ENCODE peak calls at places on chromosomes 1 and 21, in eight cellular contexts. V is HFFc6, K is heart left ventricle, F is cardiac fibroblast, Q is brain microvascular endothelial cell, O is cardiac muscle cell, W is thoracic aorta, G is spleen. R is an unnamed sample.

GRCh38 chr1:182674346-182675246 is 9.8 kb downstream of the RGS8 start:
- DNase-seq in G (no peak), W (peak), O (peak), F (no peak), V (no peak), K (no peak), Q (peak), R (no peak)

GRCh38 chr1:212540031-212540430 is 68.5 kb upstream of the ATF3 start:
- DNase-seq in G (no peak), V (no peak), K (no peak), W (no peak), F (no peak), Q (no peak), O (no peak), R (no peak)

GRCh38 chr1:226912587-226913176 is 27.4 kb upstream of the COQ8A start:
- DNase-seq in G (peak), Q (peak), W (no peak), K (peak), O (peak), V (no peak), F (peak), R (no peak)

GRCh38 chr21:45852886-45853400 is 128.6 kb upstream of the COL6A1 start:
- DNase-seq in V (no peak), F (no peak), K (no peak), W (no peak), G (peak), Q (no peak), O (no peak), R (peak)

GRCh38 chr1:221873663-221874062 is 131.8 kb upstream of the DUSP10 start:
- DNase-seq in V (no peak), G (no peak), O (no peak), F (no peak), Q (no peak), K (no peak), W (no peak), R (no peak)

GRCh38 chr1:20893931-20894330 is 106.8 kb upstream of the HP1BP3 start:
- DNase-seq in W (no peak), F (peak), O (no peak), G (no peak), V (no peak), Q (no peak), K (no peak), R (no peak)

GRCh38 chr21:18069875-18070274 is 174.8 kb upstream of the CHODL start:
- DNase-seq in O (no peak), K (no peak), V (no peak), F (no peak), Q (no peak), G (no peak), W (no peak), R (no peak)

GRCh38 chr21:32813265-32813903 is 41.8 kb upstream of the PAXBP1 start:
- DNase-seq in K (no peak), O (peak), F (no peak), G (no peak), Q (no peak), V (no peak), W (no peak), R (no peak)

GRCh38 chr1:44616284-44616990 is 57.8 kb downstream of the TMEM53 start:
- DNase-seq in Q (no peak), K (no peak), W (no peak), F (no peak), G (peak), O (no peak), V (no peak), R (no peak)

GRCh38 chr1:221874285-221875003 is 132.6 kb upstream of the DUSP10 start:
- DNase-seq in W (no peak), F (no peak), G (no peak), K (no peak), Q (no peak), O (no peak), V (peak), R (no peak)

GRCh38 chr1:228839656-228840055 is 104.4 kb downstream of the RHOU start:
- DNase-seq in K (no peak), G (no peak), O (no peak), Q (no peak), F (no peak), V (no peak), W (no peak), R (no peak)

GRCh38 chr1:228841632-228842031 is 106.4 kb downstream of the RHOU start:
- DNase-seq in Q (no peak), K (no peak), O (no peak), F (no peak), V (no peak), G (no peak), W (no peak), R (no peak)

GRCh38 chr1:228845101-228845500 is 109.8 kb downstream of the RHOU start:
- DNase-seq in G (no peak), K (no peak), V (no peak), W (no peak), F (no peak), O (no peak), Q (no peak), R (peak)

GRCh38 chr1:228838717-228839500 is 103.6 kb downstream of the RHOU start:
- DNase-seq in K (no peak), G (no peak), W (no peak), Q (peak), V (no peak), F (peak), O (no peak), R (no peak)

DNA sequence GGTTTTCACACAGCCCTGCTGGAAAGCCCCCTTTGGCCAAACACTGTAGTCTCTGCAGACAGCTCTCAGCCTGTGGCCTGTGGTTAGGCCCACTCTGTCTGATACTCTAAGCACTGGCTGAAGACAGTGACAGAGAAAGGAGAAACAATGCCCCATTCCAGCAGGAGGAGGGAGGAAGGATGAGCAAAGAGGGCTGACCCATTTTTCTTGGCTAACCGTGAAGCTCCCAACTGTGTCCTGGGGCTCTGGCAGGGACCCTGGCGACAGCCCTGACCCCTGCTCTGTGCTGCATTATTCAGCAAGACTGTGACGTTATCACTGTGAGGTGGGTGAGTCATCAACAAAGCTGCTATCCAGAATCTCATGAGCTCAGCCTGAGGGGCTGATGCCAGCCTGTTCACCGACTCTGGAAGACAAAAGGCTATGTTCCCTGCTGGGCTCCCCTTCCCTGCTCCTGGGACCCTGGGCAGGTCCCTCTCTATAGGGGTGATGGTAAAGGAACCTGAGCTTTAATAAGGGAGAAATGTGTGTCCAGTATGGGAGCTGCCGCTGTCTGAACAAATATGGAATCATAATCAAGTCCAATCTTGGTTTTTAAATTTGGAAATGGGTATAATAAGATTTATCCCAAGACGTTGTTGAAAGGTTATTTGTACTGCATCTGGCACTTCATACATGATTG is 107.0 kb downstream of the RHOU start:
- DNase-seq in K (peak), Q (peak), F (peak), W (no peak), V (peak), G (no peak), O (no peak), R (peak)
- TF ChIP-seq CTCF in K (no peak), Q (peak), F (no peak), W (no peak), V (no peak), G (no peak), O (no peak), R (no peak)

DNA sequence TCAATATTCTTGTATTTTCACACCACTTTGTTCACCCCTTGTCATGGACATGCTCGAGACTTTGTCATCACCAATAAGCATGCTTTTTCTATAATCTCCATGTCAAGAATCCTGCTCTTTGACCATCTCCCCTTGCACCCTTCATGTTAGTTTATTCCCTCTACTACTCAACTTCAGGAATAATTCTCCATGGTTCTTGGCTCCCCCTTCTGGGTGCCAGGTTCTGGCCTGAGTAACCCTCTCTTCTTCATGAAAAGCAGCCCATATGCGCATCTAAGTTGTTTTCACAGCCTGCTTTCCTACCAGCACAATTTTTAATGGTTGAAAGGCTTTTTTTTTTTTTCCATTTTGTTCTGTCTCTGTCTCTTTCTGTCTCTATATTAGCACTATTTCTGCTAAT is 160.7 kb downstream of the LEPR start:
- DNase-seq in K (no peak), O (no peak), F (peak), G (no peak), Q (no peak), W (no peak), V (peak), R (no peak)
- TF ChIP-seq CTCF in K (peak), O (peak), F (peak), G (no peak), Q (peak), W (no peak), V (peak), R (no peak)

DNA sequence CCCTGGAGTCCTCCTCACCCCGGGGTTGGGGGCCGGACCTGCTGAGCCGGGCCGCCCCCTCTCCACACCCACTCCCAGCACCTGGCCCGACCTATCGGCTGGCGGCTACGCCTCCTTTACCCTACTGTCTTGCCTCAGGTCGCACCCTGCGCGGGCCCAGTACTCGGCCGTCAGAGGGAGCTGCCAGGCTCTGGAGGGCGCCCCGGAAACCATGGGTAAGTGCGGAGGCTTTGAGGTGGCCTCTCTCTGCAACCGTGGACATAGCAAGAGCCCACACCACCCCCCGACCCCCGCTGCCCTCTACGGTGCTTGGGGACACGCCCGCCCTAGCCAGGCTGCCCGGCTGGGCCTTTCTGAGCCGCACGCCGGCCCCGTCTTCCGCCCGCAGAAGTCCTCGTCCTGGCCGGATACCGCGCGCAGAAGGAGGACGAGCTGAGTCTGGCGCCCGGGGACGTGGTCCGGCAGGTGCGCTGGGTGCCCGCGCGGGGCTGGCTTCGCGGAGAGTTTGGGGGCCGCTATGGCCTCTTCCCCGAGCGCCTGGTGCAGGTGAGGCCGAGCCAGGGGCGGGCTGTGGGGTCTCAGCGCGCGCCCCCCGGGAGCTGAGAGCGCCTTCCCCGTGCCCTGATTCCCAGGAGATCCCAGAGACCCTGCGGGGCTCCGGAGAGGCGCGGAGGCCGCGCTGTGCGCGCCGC is at the start of gene SH3D21:
- DNase-seq in G (peak), Q (no peak), W (no peak), K (peak), V (peak), F (peak), O (peak), R (peak)
- TF ChIP-seq CTCF in G (no peak), Q (peak), W (peak), K (peak), V (no peak), F (no peak), O (no peak), R (no peak)

DNA sequence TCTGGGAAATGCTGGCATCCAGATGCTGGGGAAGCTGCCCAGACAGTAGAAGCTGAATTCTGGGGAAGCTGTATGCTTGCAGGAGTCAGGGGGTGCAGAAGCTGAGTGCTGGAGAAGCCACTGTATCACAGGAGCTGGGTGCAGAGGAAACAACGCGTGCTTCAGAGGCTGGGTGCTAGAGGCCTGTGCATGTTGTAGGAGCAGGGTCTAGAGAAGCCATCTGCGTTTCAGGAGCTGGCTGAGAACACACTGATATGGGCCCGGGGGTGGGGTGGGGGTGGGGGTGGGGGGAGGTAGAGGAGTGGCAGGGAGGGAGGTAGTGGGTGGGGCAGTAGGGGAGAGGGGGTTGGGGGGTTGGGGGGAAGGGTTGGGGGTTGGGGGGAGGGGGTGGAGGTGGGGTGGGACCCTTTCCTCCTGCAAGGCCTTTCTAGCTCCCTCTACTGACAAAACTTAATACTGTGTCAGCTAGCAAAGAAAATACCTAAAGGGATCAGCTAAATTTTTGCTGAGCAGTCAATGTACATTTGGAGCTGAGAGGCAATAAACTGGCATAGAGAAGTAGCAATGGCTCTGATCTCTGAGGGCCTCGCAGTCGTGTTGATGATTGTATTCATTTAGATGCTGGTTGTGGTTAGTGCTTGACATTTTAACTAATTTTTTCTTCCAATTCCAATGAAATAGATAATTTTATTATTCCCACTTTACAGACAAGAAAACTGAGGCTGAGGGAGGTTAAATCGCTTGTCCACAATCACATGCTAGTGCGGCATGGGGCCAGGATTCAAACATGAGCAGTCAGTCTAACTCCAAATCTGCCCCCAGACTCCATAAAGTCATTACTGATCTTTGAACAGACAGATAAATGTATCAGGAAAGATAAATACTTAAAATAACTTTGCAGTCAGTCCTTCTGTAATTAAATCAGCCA is 356.9 kb downstream of the DISC1 start:
- DNase-seq in K (no peak), V (no peak), W (no peak), O (no peak), Q (no peak), F (no peak), G (no peak), R (no peak)
- TF ChIP-seq CTCF in K (peak), V (no peak), W (no peak), O (no peak), Q (no peak), F (no peak), G (no peak), R (no peak)

DNA sequence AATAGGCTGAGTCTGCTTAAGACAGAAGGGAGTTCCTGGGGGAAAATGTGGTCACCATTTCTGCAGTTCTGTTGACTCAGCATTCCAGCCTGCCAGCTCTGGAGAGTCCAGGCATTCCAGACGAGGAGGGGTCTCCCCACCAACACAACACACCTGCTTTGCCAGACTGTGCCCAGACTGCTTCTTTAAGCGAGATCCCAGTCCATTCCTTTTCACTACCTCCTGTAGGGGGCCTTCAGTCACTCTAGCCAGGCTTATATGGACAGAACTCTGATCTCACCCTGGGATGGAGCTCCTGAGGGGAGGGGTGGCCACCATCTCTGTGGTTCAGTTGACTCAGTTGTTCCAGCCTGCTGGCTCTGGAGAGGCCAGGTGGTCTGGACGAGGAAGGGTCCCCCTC is 48.5 kb downstream of the UBE2U start:
- DNase-seq in G (no peak), O (no peak), Q (no peak), V (no peak), F (no peak), W (no peak), K (no peak), R (no peak)
- TF ChIP-seq CTCF in G (no peak), O (peak), Q (peak), V (peak), F (peak), W (no peak), K (no peak), R (no peak)

DNA sequence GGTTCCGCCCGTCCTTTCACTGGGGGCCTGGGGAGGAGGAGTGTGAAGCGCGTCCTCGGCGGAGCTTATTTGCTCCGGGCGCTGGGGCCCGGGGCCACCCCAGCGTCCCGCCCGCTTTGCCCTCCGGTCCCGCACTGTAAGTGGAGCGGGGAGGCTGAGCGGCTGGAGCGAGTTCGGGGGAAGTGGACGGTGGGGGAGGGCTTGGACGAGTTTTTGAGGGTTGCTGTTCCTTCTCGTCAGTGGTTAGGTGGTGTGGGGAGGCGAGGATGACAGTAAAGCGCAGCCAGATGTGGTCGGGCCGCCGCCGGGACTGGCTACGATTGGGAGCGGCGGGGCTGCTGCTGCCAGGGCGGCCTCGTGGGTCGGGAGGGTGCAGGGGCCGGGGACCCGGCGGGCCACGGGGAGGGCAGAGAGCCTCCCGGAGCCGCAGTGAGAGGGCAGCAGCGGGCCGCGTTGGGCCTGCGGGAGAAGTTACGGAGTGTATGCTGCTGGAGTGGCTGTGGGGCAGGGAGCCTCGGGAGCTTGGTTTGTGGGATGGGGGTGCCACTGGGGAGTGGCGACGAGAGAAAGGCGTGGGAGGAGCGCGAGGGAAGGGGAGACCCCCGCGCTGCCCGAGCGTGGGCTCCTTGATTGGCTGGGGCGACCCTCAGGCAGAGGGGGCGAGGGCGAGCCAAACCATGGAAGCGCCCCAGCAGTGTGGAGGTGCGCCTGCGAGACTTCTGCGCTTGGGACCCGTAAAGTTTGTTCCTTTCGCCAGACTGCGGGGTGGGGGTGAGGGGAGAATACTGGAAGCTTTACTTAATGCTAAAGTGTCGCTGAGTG is 2.1 kb downstream of the ADGRL2 start:
- DNase-seq in K (peak), V (peak), Q (peak), O (peak), W (peak), G (peak), F (peak), R (peak)
- TF ChIP-seq CTCF in K (peak), V (no peak), Q (peak), O (peak), W (peak), G (no peak), F (peak), R (no peak)

GRCh38 chr1:8871539-8871935 is 6.9 kb downstream of the ENO1 start:
- DNase-seq in G (no peak), Q (no peak), O (no peak), K (no peak), V (no peak), W (no peak), F (no peak), R (no peak)
- TF ChIP-seq CTCF in G (no peak), Q (peak), O (peak), K (peak), V (peak), W (no peak), F (peak), R (no peak)

GRCh38 chr1:248686815-248687214 is 15.8 kb downstream of the OR14I1 start:
- DNase-seq in O (no peak), F (no peak), K (no peak), W (no peak), Q (no peak), V (no peak), G (no peak), R (no peak)
- TF ChIP-seq CTCF in O (no peak), F (no peak), K (no peak), W (no peak), Q (no peak), V (no peak), G (peak), R (no peak)

GRCh38 chr1:155648207-155649147 is 38.5 kb downstream of the MSTO1 start:
- DNase-seq in Q (peak), F (peak), V (peak), W (no peak), O (peak), G (no peak), K (no peak), R (peak)
- TF ChIP-seq CTCF in Q (peak), F (peak), V (peak), W (peak), O (peak), G (no peak), K (peak), R (no peak)

R was measured in lower leg skin.